ENCODE peak calls at places on chromosomes 16 and 17, in seven cellular contexts. X, K, Y, V, B, T and Z are unnamed samples.

GRCh38 chr16:84271866-84272265 is 22.8 kb upstream of the WFDC1 start:
- DNase-seq in X (no peak), K (peak), Y (no peak), V (no peak), B (no peak), T (no peak), Z (peak)

GRCh38 chr17:59754547-59754946 is 47.1 kb downstream of the VMP1 start:
- DNase-seq in X (no peak), K (peak), Y (no peak), V (no peak), B (no peak), T (no peak), Z (peak)

GRCh38 chr17:16288860-16289571 is 64.3 kb downstream of the CENPV start:
- DNase-seq in X (no peak), K (no peak), Y (no peak), V (no peak), B (no peak), T (no peak), Z (no peak)

GRCh38 chr17:79202476-79202875 is 127.9 kb downstream of the ENGASE start:
- DNase-seq in X (no peak), K (no peak), Y (no peak), V (no peak), B (no peak), T (no peak), Z (no peak)

GRCh38 chr17:35740216-35740615 is 8.8 kb downstream of the RASL10B start:
- DNase-seq in X (no peak), K (no peak), Y (no peak), V (no peak), B (no peak), T (no peak), Z (no peak)

GRCh38 chr16:87550510-87550961 is 51.8 kb upstream of the JPH3 start:
- DNase-seq in X (peak), K (no peak), Y (peak), V (peak), B (peak), T (peak), Z (no peak)

GRCh38 chr16:89895482-89896250 is 22.3 kb downstream of the TCF25 start:
- DNase-seq in X (no peak), K (no peak), Y (no peak), V (no peak), B (no peak), T (no peak), Z (no peak)

GRCh38 chr17:73433501-73433900 is 121.7 kb upstream of the CDC42EP4 start:
- DNase-seq in X (no peak), K (no peak), Y (no peak), V (no peak), B (no peak), T (no peak), Z (no peak)

GRCh38 chr16:87764600-87765472 is 950 bp downstream of the KLHDC4 start:
- DNase-seq in X (no peak), K (no peak), Y (no peak), V (no peak), B (no peak), T (no peak), Z (no peak)

GRCh38 chr17:62707425-62707739 is 79.9 kb downstream of the MRC2 start:
- DNase-seq in X (no peak), K (no peak), Y (no peak), V (no peak), B (no peak), T (no peak), Z (no peak)

GRCh38 chr17:17822189-17822978 is 14.4 kb downstream of the SREBF1 start:
- DNase-seq in X (no peak), K (no peak), Y (no peak), V (peak), B (no peak), T (peak), Z (no peak)

GRCh38 chr17:31919802-31920525 is 16.8 kb upstream of the SUZ12 start:
- DNase-seq in X (no peak), K (peak), Y (no peak), V (no peak), B (no peak), T (no peak), Z (no peak)